ENCODE peak calls at places on chromosomes 5 and 9, in six cellular contexts. One of them, this sample, is unnamed.

GRCh38 chr9:32899181-32899580 is 102.2 kb downstream of the APTX start:
- DNase-seq in hepatocyte: no peak
- DNase-seq in PC-3: peak; percentile 30
- DNase-seq in OCI-LY7: no peak
- DNase-seq in GM23248: peak; percentile 61
- DNase-seq in neural progenitor cell: no peak
- DNase-seq in this sample: no peak

GRCh38 chr5:67815455-67816391 is 399.8 kb upstream of the PIK3R1 start:
- DNase-seq in neural progenitor cell: no peak
- DNase-seq in PC-3: peak; percentile 1
- DNase-seq in hepatocyte: peak; percentile 10
- DNase-seq in GM23248: peak; percentile 60
- DNase-seq in OCI-LY7: no peak
- DNase-seq in this sample: no peak

GRCh38 chr9:127506814-127507750 is 55.8 kb downstream of the LRSAM1 start:
- DNase-seq in OCI-LY7: no peak
- DNase-seq in hepatocyte: no peak
- DNase-seq in GM23248: no peak
- DNase-seq in PC-3: no peak
- DNase-seq in neural progenitor cell: no peak
- DNase-seq in this sample: no peak

GRCh38 chr9:122822958-122823357 is 5.4 kb downstream of the PDCL start:
- DNase-seq in hepatocyte: no peak
- DNase-seq in OCI-LY7: no peak
- DNase-seq in GM23248: no peak
- DNase-seq in neural progenitor cell: no peak
- DNase-seq in PC-3: no peak
- DNase-seq in this sample: no peak

GRCh38 chr9:94014845-94015244 is 59.7 kb upstream of the BARX1 start:
- DNase-seq in GM23248: no peak
- DNase-seq in PC-3: no peak
- DNase-seq in neural progenitor cell: peak; percentile 15
- DNase-seq in hepatocyte: no peak
- DNase-seq in OCI-LY7: no peak
- DNase-seq in this sample: no peak

GRCh38 chr5:102595332-102595731 is 96.5 kb upstream of the SLCO6A1 start:
- DNase-seq in OCI-LY7: no peak
- DNase-seq in PC-3: peak; percentile 35
- DNase-seq in hepatocyte: no peak
- DNase-seq in GM23248: no peak
- DNase-seq in neural progenitor cell: no peak
- DNase-seq in this sample: no peak

GRCh38 chr9:126806336-126806735 is 1.5 kb downstream of the ZBTB43 start:
- DNase-seq in neural progenitor cell: no peak
- DNase-seq in OCI-LY7: no peak
- DNase-seq in GM23248: peak; percentile 72
- DNase-seq in PC-3: no peak
- DNase-seq in hepatocyte: no peak
- DNase-seq in this sample: no peak

GRCh38 chr9:115369322-115369957 is 251.5 kb upstream of the TNC start:
- DNase-seq in PC-3: no peak
- DNase-seq in GM23248: peak; percentile 58
- DNase-seq in hepatocyte: peak; percentile 33
- DNase-seq in OCI-LY7: no peak
- DNase-seq in neural progenitor cell: no peak
- DNase-seq in this sample: no peak

GRCh38 chr9:112479221-112479620 is 7.4 kb upstream of the KIAA1958 start:
- DNase-seq in PC-3: no peak
- DNase-seq in hepatocyte: no peak
- DNase-seq in GM23248: no peak
- DNase-seq in OCI-LY7: no peak
- DNase-seq in neural progenitor cell: no peak
- DNase-seq in this sample: no peak

GRCh38 chr5:148620696-148621095 is 33.6 kb downstream of the HTR4 start:
- DNase-seq in GM23248: no peak
- DNase-seq in hepatocyte: no peak
- DNase-seq in PC-3: no peak
- DNase-seq in neural progenitor cell: no peak
- DNase-seq in OCI-LY7: no peak
- DNase-seq in this sample: peak; percentile 87

GRCh38 chr9:134486127-134486995 is 155.2 kb upstream of the COL5A1 start:
- DNase-seq in OCI-LY7: no peak
- DNase-seq in GM23248: no peak
- DNase-seq in hepatocyte: no peak
- DNase-seq in neural progenitor cell: no peak
- DNase-seq in PC-3: no peak
- DNase-seq in this sample: no peak

GRCh38 chr5:72074238-72074637 is 33.0 kb upstream of the MAP1B start:
- DNase-seq in OCI-LY7: no peak
- DNase-seq in hepatocyte: no peak
- DNase-seq in neural progenitor cell: no peak
- DNase-seq in GM23248: no peak
- DNase-seq in PC-3: no peak
- DNase-seq in this sample: no peak

GRCh38 chr9:129183495-129184308 is 5.6 kb upstream of the IER5L start:
- DNase-seq in GM23248: peak; percentile 39
- DNase-seq in neural progenitor cell: peak; percentile 59
- DNase-seq in hepatocyte: peak; percentile 76
- DNase-seq in PC-3: no peak
- DNase-seq in OCI-LY7: peak; percentile 26
- DNase-seq in this sample: no peak

DNA sequence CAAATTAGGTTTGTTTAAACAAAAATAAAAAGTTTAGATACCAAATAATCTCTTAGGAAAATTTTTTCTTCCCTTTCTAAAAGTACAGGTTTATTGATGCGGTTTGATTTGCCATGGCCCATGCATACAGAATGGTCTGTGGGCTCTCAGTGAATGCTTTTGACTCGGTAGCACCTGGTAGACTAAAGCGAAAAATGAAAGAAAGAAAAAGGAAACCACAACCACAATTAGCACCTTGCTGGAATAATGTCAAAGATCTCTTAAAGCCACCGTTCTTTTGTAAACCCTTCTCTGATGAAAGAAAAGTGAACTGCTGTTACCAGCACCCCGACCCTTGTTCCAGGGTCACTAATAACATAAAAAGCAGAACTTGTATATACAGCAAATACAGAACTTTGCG is 157.9 kb downstream of the NFIB start:
- DNase-seq in neural progenitor cell: no peak
- DNase-seq in PC-3: no peak
- DNase-seq in GM23248: no peak
- DNase-seq in hepatocyte: no peak
- DNase-seq in OCI-LY7: peak; percentile 89
- DNase-seq in this sample: peak; percentile 73
- H2AFZ ChIP-seq in neural progenitor cell: no peak overlapping the region
- H2AFZ ChIP-seq in PC-3: no peak overlapping the region
- H2AFZ ChIP-seq in GM23248: no peak overlapping the region
- H2AFZ ChIP-seq in hepatocyte: no peak overlapping the region
- H2AFZ ChIP-seq in OCI-LY7: peak overlapping the region; percentile 73
- H2AFZ ChIP-seq in this sample: no peak overlapping the region

DNA sequence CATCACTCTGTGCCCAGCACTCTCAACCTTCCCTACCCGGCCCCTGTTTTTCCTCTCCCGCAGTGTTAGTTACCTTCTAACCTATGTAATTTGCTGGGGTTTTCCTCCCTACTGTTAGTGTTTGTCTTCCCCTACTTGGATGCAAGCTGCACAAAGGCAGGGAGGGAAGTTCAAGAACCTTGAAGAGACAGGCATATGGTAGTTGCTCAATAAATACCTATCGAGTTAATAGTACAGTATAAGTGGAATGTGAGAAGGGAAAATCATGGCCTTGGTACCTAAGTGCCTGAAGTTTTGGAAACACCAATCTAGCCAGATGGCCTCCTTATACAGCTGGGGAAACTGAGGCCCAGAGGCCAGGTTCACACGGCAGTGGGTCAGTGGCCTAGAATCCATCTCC is 24.2 kb downstream of the PDGFRB start:
- DNase-seq in neural progenitor cell: no peak
- DNase-seq in hepatocyte: no peak
- DNase-seq in PC-3: no peak
- DNase-seq in GM23248: peak; percentile 58
- DNase-seq in OCI-LY7: no peak
- DNase-seq in this sample: no peak
- H3K36me3 ChIP-seq in neural progenitor cell: no peaks in the 10 kb centered on the region
- H3K36me3 ChIP-seq in hepatocyte: no peaks in the 10 kb centered on the region
- H3K36me3 ChIP-seq in PC-3: no peaks in the 10 kb centered on the region
- H3K36me3 ChIP-seq in GM23248: peaks cover 53% of the 10 kb centered on the region
- H3K36me3 ChIP-seq in OCI-LY7: no peaks in the 10 kb centered on the region
- H3K36me3 ChIP-seq in this sample: no peaks in the 10 kb centered on the region

DNA sequence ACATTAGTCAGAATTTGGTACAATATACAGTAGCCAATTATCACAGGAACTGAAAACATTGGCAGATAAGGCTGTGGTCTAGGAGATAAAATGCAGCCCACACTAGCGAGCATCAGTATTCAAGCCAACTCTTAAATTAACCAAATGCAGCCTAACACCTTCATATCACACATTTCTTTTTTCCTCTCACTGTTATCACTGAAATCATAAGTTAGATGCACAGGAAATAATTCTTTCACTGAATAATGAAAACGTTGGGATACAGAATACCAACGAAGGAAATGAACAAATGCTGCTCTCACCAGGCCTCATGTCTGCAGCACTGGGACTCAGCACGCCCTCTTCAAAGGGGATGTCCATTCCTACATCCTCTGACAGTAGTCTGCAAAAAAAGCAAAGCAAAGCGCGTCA is 109.1 kb upstream of the PCA3 start:
- DNase-seq in PC-3: no peak
- DNase-seq in neural progenitor cell: no peak
- DNase-seq in OCI-LY7: no peak
- DNase-seq in GM23248: peak; percentile 22
- DNase-seq in hepatocyte: no peak
- DNase-seq in this sample: no peak
- TF ChIP-seq EZH2phosphoT487 in PC-3: no peak
- TF ChIP-seq EZH2phosphoT487 in neural progenitor cell: no peak
- TF ChIP-seq EZH2phosphoT487 in OCI-LY7: no peak
- TF ChIP-seq EZH2phosphoT487 in GM23248: no peak
- TF ChIP-seq EZH2phosphoT487 in hepatocyte: no peak
- TF ChIP-seq EZH2phosphoT487 in this sample: no peak

GRCh38 chr5:157914389-157914788 is 55.4 kb upstream of the CLINT1 start:
- DNase-seq in OCI-LY7: no peak
- DNase-seq in GM23248: no peak
- DNase-seq in neural progenitor cell: no peak
- DNase-seq in PC-3: no peak
- DNase-seq in hepatocyte: peak; percentile 37
- DNase-seq in this sample: no peak

GRCh38 chr5:157913575-157913974 is 54.6 kb upstream of the CLINT1 start:
- DNase-seq in neural progenitor cell: peak; percentile 82
- DNase-seq in PC-3: no peak
- DNase-seq in OCI-LY7: peak; percentile 52
- DNase-seq in GM23248: no peak
- DNase-seq in hepatocyte: no peak
- DNase-seq in this sample: no peak

GRCh38 chr5:157911568-157911967 is 52.6 kb upstream of the CLINT1 start:
- DNase-seq in PC-3: no peak
- DNase-seq in neural progenitor cell: no peak
- DNase-seq in OCI-LY7: no peak
- DNase-seq in hepatocyte: no peak
- DNase-seq in GM23248: no peak
- DNase-seq in this sample: no peak

GRCh38 chr5:157915638-157916037 is 56.7 kb upstream of the CLINT1 start:
- DNase-seq in PC-3: peak; percentile 23
- DNase-seq in hepatocyte: peak; percentile 69
- DNase-seq in neural progenitor cell: no peak
- DNase-seq in OCI-LY7: peak; percentile 26
- DNase-seq in GM23248: no peak
- DNase-seq in this sample: no peak

DNA sequence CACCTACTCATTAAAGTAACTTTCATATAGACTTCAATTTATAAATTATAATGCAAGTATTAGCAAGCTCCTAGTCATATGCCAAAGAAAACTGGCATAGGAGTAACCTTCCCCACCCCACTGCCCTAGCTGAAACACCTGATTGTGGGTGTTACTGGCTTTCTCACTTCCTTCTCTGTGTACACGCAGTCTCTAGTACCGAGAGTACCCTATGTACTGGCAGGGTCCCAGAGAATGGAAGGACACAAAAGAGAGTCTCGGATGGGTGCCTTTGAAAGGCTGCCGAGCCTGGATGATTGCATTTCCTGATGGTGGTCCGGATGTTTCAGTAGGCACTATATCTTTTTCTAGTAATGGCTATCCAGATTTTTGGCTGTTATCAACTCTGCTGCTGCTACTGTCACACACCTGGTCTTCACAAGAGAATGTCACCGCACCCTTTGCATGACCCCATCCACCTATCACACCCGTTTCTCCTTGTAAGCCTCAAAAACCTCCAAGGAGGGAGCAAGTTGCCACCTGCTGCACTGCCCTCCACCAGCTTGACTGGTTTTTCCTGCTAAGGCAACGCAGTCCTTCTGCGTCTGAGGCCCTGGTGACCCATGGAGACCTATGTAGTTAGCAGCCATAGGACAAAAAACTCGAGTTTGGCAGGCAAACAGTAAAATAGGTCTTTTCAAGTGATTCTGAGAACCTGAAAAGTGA is 53.8 kb upstream of the CLINT1 start:
- DNase-seq in GM23248: no peak
- DNase-seq in OCI-LY7: peak; percentile 95
- DNase-seq in neural progenitor cell: peak; percentile 42
- DNase-seq in PC-3: peak; percentile 44
- DNase-seq in hepatocyte: peak; percentile 51
- DNase-seq in this sample: peak; percentile 77
- H2AFZ ChIP-seq in GM23248: no peak overlapping the region
- H2AFZ ChIP-seq in OCI-LY7: peak overlapping the region; percentile 2
- H2AFZ ChIP-seq in neural progenitor cell: no peak overlapping the region
- H2AFZ ChIP-seq in PC-3: no peak overlapping the region
- H2AFZ ChIP-seq in hepatocyte: no peak overlapping the region
- H2AFZ ChIP-seq in this sample: peak overlapping the region; percentile 22